ENCODE peak calls at places on chromosomes 11 and 22, in four cellular contexts. P is CD8-positive, alpha-beta T cell; Y is left ventricle myocardium inferior; S is brain microvascular endothelial cell. A is an unnamed sample.

GRCh38 chr11:11966826-11967668 is 41.4 kb downstream of the DKK3 start:
- DNase-seq in S (peak; percentile 51), P (peak; percentile 76), Y (peak; percentile 79), A (peak; percentile 44)

GRCh38 chr11:26228778-26229177 is 103.2 kb upstream of the ANO3 start:
- DNase-seq in S (peak; percentile 28), Y (no peak), P (no peak), A (peak; percentile 20)

GRCh38 chr22:44357962-44358553 is 45.3 kb upstream of the SHISAL1 start:
- DNase-seq in P (no peak), Y (peak; percentile 44), S (no peak), A (peak; percentile 68)

GRCh38 chr11:126464796-126465195 is 109.3 kb downstream of the ST3GAL4 start:
- DNase-seq in P (no peak), S (no peak), Y (no peak), A (no peak)

GRCh38 chr22:24801906-24802504 is 4.0 kb upstream of the SGSM1 start:
- DNase-seq in Y (no peak), S (no peak), P (no peak), A (no peak)

GRCh38 chr22:17862646-17863181 is 88.4 kb upstream of the BID start:
- DNase-seq in S (no peak), P (no peak), Y (no peak), A (no peak)

GRCh38 chr11:128575956-128576340 is 11.4 kb downstream of the ETS1 start:
- DNase-seq in Y (no peak), P (no peak), S (no peak), A (peak; percentile 42)

GRCh38 chr11:2383823-2384722 is 7.0 kb downstream of the CD81 start:
- DNase-seq in Y (no peak), P (no peak), S (no peak), A (no peak)

GRCh38 chr11:6225896-6226295 is 8.5 kb downstream of the FHIP1B start:
- DNase-seq in S (no peak), Y (no peak), P (no peak), A (no peak)

GRCh38 chr22:30313527-30314385 is 13.0 kb downstream of the TBC1D10A start:
- DNase-seq in P (no peak), S (no peak), Y (no peak), A (no peak)

GRCh38 chr11:110130642-110131238 is 37.5 kb downstream of the ZC3H12C start:
- DNase-seq in P (no peak), Y (no peak), S (no peak), A (no peak)

GRCh38 chr11:92417326-92417725 is 192.7 kb downstream of the FAT3 start:
- DNase-seq in P (no peak), Y (no peak), S (no peak), A (no peak)

GRCh38 chr22:47776329-47776728 is 1013.9 kb downstream of the TBC1D22A start:
- DNase-seq in S (no peak), Y (no peak), P (no peak), A (no peak)

GRCh38 chr22:43066844-43067385 is 22.3 kb downstream of the TTLL1 start:
- DNase-seq in S (peak; percentile 58), P (no peak), Y (no peak), A (peak; percentile 89)

GRCh38 chr11:62141111-62142042 is 17.6 kb downstream of the INCENP start:
- DNase-seq in P (peak; percentile 42), S (no peak), Y (no peak), A (no peak)

GRCh38 chr11:32071811-32072210 is 19.1 kb upstream of the RCN1 start:
- DNase-seq in Y (no peak), P (no peak), S (peak; percentile 63), A (peak; percentile 61)
- TF ChIP-seq CTCF in Y (peak; percentile 33), P (no peak), S (peak; percentile 77), A (peak; percentile 69)

GRCh38 chr11:47499160-47499559 is 50.2 kb upstream of the RAPSN start:
- DNase-seq in Y (no peak), P (no peak), S (no peak), A (no peak)
- H3K4me3 ChIP-seq in Y (no peak overlapping the region), P (no peak overlapping the region), S (no peak overlapping the region), A (no peak overlapping the region)

DNA sequence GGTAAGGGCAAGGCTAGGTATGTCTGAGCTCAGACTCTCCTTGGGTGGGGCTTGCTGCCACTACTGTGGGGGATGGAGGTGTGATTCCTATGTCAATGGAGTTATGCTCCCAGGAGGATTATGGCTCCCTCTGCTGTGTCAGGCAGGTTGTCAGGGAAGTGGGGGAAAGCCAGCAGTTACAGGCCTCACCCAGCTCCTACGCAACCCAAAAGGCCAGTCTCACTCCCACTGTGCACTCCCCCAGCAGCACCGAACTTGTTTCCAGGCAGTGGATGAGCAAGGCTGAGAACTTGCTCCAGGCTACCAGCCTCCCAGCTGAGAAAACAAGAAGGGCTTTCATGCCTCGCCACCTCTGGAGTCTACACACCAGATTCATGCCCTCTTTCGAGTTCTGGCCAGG is 18.2 kb downstream of the C11orf91 start:
- DNase-seq in P (no peak), S (no peak), Y (no peak), A (no peak)
- TF ChIP-seq CTCF in P (no peak), S (peak; percentile 64), Y (peak; percentile 42), A (peak; percentile 22)

GRCh38 chr22:37242395-37242918 is 1.6 kb downstream of the RAC2 start:
- DNase-seq in P (peak; percentile 90), Y (peak; percentile 55), S (peak; percentile 38), A (peak; percentile 31)

GRCh38 chr22:37244114-37244921 is at the start of gene RAC2:
- DNase-seq in Y (peak; percentile 74), P (peak; percentile 93), S (peak; percentile 36), A (peak; percentile 64)

GRCh38 chr22:37243402-37244113 is 511 bp downstream of the RAC2 start:
- DNase-seq in S (no peak), P (peak; percentile 63), Y (no peak), A (no peak)

GRCh38 chr22:37245740-37246139 is 1.7 kb upstream of the RAC2 start:
- DNase-seq in P (no peak), Y (no peak), S (no peak), A (no peak)

GRCh38 chr22:37244922-37245722 is 1.1 kb upstream of the RAC2 start:
- DNase-seq in Y (no peak), P (peak; percentile 49), S (no peak), A (no peak)
- H3K4me3 ChIP-seq in Y (no peak overlapping the region), P (peak overlapping the region; percentile 1), S (no peak overlapping the region), A (no peak overlapping the region)

GRCh38 chr22:40953446-40953845 is 2.3 kb downstream of the RBX1 start:
- DNase-seq in S (no peak), P (no peak), Y (no peak), A (peak; percentile 46)

GRCh38 chr22:40955516-40955915 is 4.3 kb downstream of the RBX1 start:
- DNase-seq in P (no peak), Y (no peak), S (no peak), A (peak; percentile 89)

GRCh38 chr22:40954095-40954494 is 2.9 kb downstream of the RBX1 start:
- DNase-seq in S (no peak), Y (no peak), P (no peak), A (no peak)

GRCh38 chr22:40951795-40952602 is 821 bp downstream of the RBX1 start:
- DNase-seq in P (no peak), Y (no peak), S (no peak), A (no peak)

GRCh38 chr22:40950888-40951794 is at the start of gene RBX1:
- DNase-seq in Y (peak; percentile 98), P (peak; percentile 99), S (peak; percentile 98), A (peak; percentile 99)
- TF ChIP-seq CTCF in Y (no peak), P (no peak), S (no peak), A (no peak)

GRCh38 chr11:122439911-122440782 is 215.4 kb upstream of the UBASH3B start:
- DNase-seq in S (peak; percentile 34), P (no peak), Y (peak; percentile 35), A (peak; percentile 36)
- H3K4me3 ChIP-seq in S (peak overlapping the region; percentile 47), P (no peak overlapping the region), Y (peak overlapping the region; percentile 71), A (peak overlapping the region; percentile 49)

DNA sequence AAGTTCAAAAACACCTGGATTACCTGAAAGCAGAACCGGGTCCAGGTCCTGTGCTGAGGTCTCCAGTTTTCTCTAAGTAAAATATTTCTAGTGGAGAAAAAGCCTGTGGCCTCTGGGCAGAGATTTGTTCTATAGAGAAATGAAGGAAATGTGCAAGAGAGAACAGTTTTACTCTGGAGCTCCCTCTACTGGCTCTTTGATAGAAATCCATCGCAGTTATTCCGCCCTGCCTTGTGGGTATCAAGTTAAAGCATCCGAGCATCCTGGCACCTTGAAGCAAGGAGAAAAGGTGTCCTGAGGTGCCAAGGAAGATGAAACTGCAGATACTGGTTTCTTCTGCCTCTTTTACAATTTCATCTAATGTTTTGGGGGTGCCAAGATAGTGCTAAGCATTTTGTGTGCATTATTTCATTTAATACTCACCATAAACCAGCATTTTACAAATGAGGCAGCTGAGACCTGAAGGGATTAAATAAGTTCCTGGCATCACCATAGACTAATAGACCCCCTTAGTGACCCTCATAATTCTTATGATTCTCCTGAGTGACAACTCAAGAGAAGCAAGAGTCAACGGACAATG is 113.1 kb upstream of the HSD17B12 start:
- DNase-seq in P (no peak), S (no peak), Y (no peak), A (peak; percentile 50)
- TF ChIP-seq CTCF in P (peak; percentile 48), S (peak; percentile 84), Y (peak; percentile 73), A (peak; percentile 80)

DNA sequence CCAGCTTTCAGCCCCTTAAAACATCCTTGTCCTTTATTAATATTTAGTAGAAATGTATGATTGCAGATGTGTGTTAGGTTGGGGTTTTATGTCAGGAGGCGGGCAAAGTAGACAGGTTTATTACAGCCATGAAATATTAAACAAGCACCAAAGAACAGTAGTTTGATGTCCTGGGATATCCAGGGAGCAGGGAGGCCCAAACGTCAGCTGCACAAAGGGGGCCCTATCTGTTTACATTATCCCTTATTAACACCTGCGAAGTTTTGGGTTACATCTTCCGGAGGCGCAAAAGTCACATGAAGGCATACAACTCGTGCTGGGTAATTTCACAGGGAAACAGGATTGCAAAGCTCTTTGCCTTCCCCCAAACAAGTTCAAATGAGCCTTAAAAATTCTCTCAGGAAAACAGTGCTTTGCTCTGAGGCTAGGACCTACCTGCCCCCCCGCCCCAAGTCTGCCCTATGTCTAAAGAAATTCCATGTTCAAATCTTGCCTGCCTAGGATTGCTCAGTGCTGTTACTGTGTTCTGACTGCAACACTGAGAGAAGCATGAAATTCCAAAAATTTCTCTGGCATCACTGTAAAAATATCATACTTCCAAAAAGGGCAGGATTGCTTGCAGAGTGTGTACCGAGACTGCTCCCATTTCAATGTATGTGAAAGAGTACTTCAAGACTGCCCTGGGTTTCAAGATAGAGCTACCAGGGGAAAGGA is 8.9 kb downstream of the MN1 start:
- DNase-seq in P (no peak), Y (no peak), S (no peak), A (no peak)
- H3K4me3 ChIP-seq in P (no peak overlapping the region), Y (peak overlapping the region; percentile 18), S (no peak overlapping the region), A (no peak overlapping the region)

DNA sequence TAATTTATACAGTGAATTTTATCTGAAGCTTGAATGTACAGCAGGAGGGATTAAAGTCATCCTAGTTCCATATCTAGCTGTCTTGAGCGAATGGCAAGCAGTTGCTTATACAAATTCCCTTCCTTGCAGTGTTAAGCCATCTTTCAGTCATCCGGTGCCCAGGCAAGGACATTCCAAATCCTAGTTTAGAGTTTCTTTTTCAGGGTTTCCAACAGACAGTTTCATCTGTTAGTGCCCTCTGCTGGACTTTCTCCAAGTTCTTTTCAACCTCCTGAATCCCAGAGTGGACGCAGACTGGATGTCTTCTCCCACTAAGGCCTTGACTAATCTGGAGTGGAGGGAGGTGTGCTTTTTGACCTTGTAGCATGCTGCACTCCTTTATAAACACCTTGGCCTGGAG is 45.4 kb downstream of the GRAMD1B start:
- DNase-seq in Y (no peak), S (peak; percentile 50), P (no peak), A (peak; percentile 21)
- TF ChIP-seq CTCF in Y (peak; percentile 33), S (peak; percentile 65), P (no peak), A (peak; percentile 11)

GRCh38 chr22:39906207-39906606 is 5.3 kb downstream of the GRAP2 start:
- DNase-seq in P (no peak), S (no peak), Y (no peak), A (no peak)
- H3K4me3 ChIP-seq in P (peak overlapping the region; percentile 57), S (no peak overlapping the region), Y (no peak overlapping the region), A (no peak overlapping the region)

A was measured in fibroblast of villous mesenchyme.